ENCODE peak calls at places on chromosomes 13 and 19, in five cellular contexts. One of them, this sample, is unnamed.

GRCh38 chr19:17235618-17236413 is 9.8 kb downstream of the OCEL1 start:
- DNase-seq in A172: no peak
- DNase-seq in posterior vena cava: peak
- DNase-seq in lung microvascular endothelial cell: peak
- DNase-seq in CD4-positive, alpha-beta T cell: peak
- DNase-seq in this sample: peak

GRCh38 chr13:112793545-112794445 is 104.0 kb downstream of the ATP11A start:
- DNase-seq in CD4-positive, alpha-beta T cell: no peak
- DNase-seq in lung microvascular endothelial cell: no peak
- DNase-seq in A172: no peak
- DNase-seq in posterior vena cava: no peak
- DNase-seq in this sample: peak

GRCh38 chr13:38990693-38991092 is at the start of gene STOML3:
- DNase-seq in A172: no peak
- DNase-seq in lung microvascular endothelial cell: no peak
- DNase-seq in posterior vena cava: no peak
- DNase-seq in CD4-positive, alpha-beta T cell: no peak
- DNase-seq in this sample: no peak

GRCh38 chr13:44396295-44396962 is 22.8 kb downstream of the SERP2 start:
- DNase-seq in CD4-positive, alpha-beta T cell: no peak
- DNase-seq in posterior vena cava: no peak
- DNase-seq in lung microvascular endothelial cell: no peak
- DNase-seq in A172: no peak
- DNase-seq in this sample: no peak

GRCh38 chr13:22696433-22696832 is 484.3 kb upstream of the SGCG start:
- DNase-seq in CD4-positive, alpha-beta T cell: no peak
- DNase-seq in A172: no peak
- DNase-seq in lung microvascular endothelial cell: no peak
- DNase-seq in posterior vena cava: no peak
- DNase-seq in this sample: no peak

GRCh38 chr13:33953203-33953602 is 135.3 kb downstream of the RFC3 start:
- DNase-seq in posterior vena cava: no peak
- DNase-seq in lung microvascular endothelial cell: no peak
- DNase-seq in A172: peak
- DNase-seq in CD4-positive, alpha-beta T cell: no peak
- DNase-seq in this sample: no peak

GRCh38 chr19:50378169-50378862 is 2.1 kb downstream of the NR1H2 start:
- DNase-seq in posterior vena cava: no peak
- DNase-seq in lung microvascular endothelial cell: no peak
- DNase-seq in A172: no peak
- DNase-seq in CD4-positive, alpha-beta T cell: no peak
- DNase-seq in this sample: no peak

GRCh38 chr13:30576528-30576927 is 41.2 kb upstream of the USPL1 start:
- DNase-seq in lung microvascular endothelial cell: peak
- DNase-seq in posterior vena cava: no peak
- DNase-seq in CD4-positive, alpha-beta T cell: peak
- DNase-seq in A172: peak
- DNase-seq in this sample: peak

GRCh38 chr13:101465877-101466276 is 13.4 kb downstream of the ITGBL1 start:
- DNase-seq in posterior vena cava: no peak
- DNase-seq in CD4-positive, alpha-beta T cell: no peak
- DNase-seq in lung microvascular endothelial cell: no peak
- DNase-seq in A172: no peak
- DNase-seq in this sample: no peak

GRCh38 chr13:67223742-67224141 is 6.4 kb downstream of the PCDH9 start:
- DNase-seq in posterior vena cava: no peak
- DNase-seq in A172: no peak
- DNase-seq in lung microvascular endothelial cell: no peak
- DNase-seq in CD4-positive, alpha-beta T cell: no peak
- DNase-seq in this sample: no peak

GRCh38 chr19:2722541-2723344 is 1.6 kb upstream of the DIRAS1 start:
- DNase-seq in lung microvascular endothelial cell: peak
- DNase-seq in CD4-positive, alpha-beta T cell: no peak
- DNase-seq in posterior vena cava: peak
- DNase-seq in A172: peak
- DNase-seq in this sample: no peak

This sample was measured in CD8-positive, alpha-beta memory T cell.